ENCODE peak calls at places on chromosomes 13 and 19, in four cellular contexts. M is HepG2, N is GM12878, B is K562. L is an unnamed sample.

GRCh38 chr13:29547135-29547534 is 48.4 kb downstream of the SLC7A1 start:
- DNase-seq in N (no peak), B (no peak), M (no peak), L (no peak)

GRCh38 chr13:40187324-40187795 is 479.1 kb downstream of the FOXO1 start:
- DNase-seq in M (no peak), B (no peak), N (no peak), L (peak)

GRCh38 chr13:27415116-27415515 is 9.3 kb upstream of the GTF3A start:
- DNase-seq in N (no peak), B (no peak), M (no peak), L (no peak)

GRCh38 chr19:34560229-34560628 is 78.7 kb downstream of the WTIP start:
- DNase-seq in M (no peak), B (no peak), N (no peak), L (no peak)

GRCh38 chr13:27006519-27007161 is 165.0 kb downstream of the USP12 start:
- DNase-seq in B (no peak), M (no peak), N (no peak), L (peak)

GRCh38 chr13:103866041-103866440 is 799.8 kb upstream of the SLC10A2 start:
- DNase-seq in N (no peak), B (no peak), M (no peak), L (no peak)

GRCh38 chr19:16861875-16862274 is 26.9 kb upstream of the F2RL3 start:
- DNase-seq in B (no peak), N (no peak), M (no peak), L (no peak)

GRCh38 chr13:77510156-77510555 is 25.4 kb upstream of the SCEL start:
- DNase-seq in M (no peak), N (no peak), B (no peak), L (no peak)

GRCh38 chr13:113974304-113975281 is 717 bp upstream of the C13orf46 start:
- DNase-seq in M (no peak), N (no peak), B (no peak), L (no peak)

GRCh38 chr19:14519860-14520407 is 1.7 kb upstream of the DNAJB1 start:
- DNase-seq in N (no peak), B (no peak), M (peak), L (no peak)

GRCh38 chr13:110329798-110330461 is 22.8 kb downstream of the COL4A2 start:
- DNase-seq in M (no peak), B (no peak), N (no peak), L (no peak)

GRCh38 chr13:98976941-98977340 is 923 bp downstream of the DOCK9 start:
- DNase-seq in B (no peak), N (no peak), M (no peak), L (no peak)

GRCh38 chr19:48991823-48992570 is 1.1 kb downstream of the GYS1 start:
- DNase-seq in N (no peak), B (peak), M (no peak), L (peak)

GRCh38 chr19:39224910-39225309 is 19.9 kb downstream of the IFNL3 start:
- DNase-seq in B (no peak), N (no peak), M (peak), L (no peak)

GRCh38 chr13:40181203-40181845 is 485.1 kb downstream of the FOXO1 start:
- DNase-seq in N (no peak), B (peak), M (peak), L (peak)

GRCh38 chr13:57716295-57716694 is 84.8 kb downstream of the PCDH17 start:
- DNase-seq in N (no peak), M (peak), B (no peak), L (no peak)

GRCh38 chr19:518292-519231 is 11.3 kb downstream of the TPGS1 start:
- DNase-seq in B (peak), M (no peak), N (no peak), L (no peak)

GRCh38 chr19:14375055-14375581 is 6.1 kb upstream of the ADGRE5 start:
- DNase-seq in B (peak), M (no peak), N (no peak), L (no peak)

GRCh38 chr19:48752511-48753365 is at the start of gene FUT1:
- DNase-seq in M (no peak), N (no peak), B (peak), L (no peak)

GRCh38 chr19:39197808-39198207 is 1.0 kb downstream of the NCCRP1 start:
- DNase-seq in B (no peak), N (no peak), M (no peak), L (no peak)

GRCh38 chr19:3350014-3350663 is 16.2 kb upstream of the NFIC start:
- DNase-seq in M (peak), N (no peak), B (no peak), L (no peak)

GRCh38 chr13:41273806-41274441 is 10.5 kb upstream of the MTRF1 start:
- DNase-seq in B (no peak), M (no peak), N (no peak), L (no peak)

GRCh38 chr19:48318286-48318987 is 6.9 kb upstream of the EMP3 start:
- DNase-seq in M (no peak), N (no peak), B (no peak), L (no peak)

GRCh38 chr13:98445340-98446233 is 131.3 kb downstream of the STK24 start:
- DNase-seq in B (peak), N (peak), M (peak), L (peak)

GRCh38 chr13:57629821-57630235 is 1.7 kb upstream of the PCDH17 start:
- DNase-seq in N (no peak), M (no peak), B (peak), L (peak)

GRCh38 chr13:110345266-110345665 is 38.2 kb downstream of the COL4A2 start:
- DNase-seq in B (no peak), N (no peak), M (no peak), L (no peak)

GRCh38 chr13:104614746-104615145 is 1548.5 kb upstream of the SLC10A2 start:
- DNase-seq in B (no peak), N (no peak), M (no peak), L (no peak)

GRCh38 chr19:38030681-38031422 is 123.8 kb downstream of the SIPA1L3 start:
- DNase-seq in N (no peak), B (no peak), M (no peak), L (no peak)

GRCh38 chr19:7685546-7686445 is 5.2 kb downstream of the TRAPPC5 start:
- DNase-seq in M (no peak), N (no peak), B (no peak), L (no peak)

GRCh38 chr19:49497047-49497789 is 984 bp downstream of the RPS11 start:
- DNase-seq in M (no peak), N (no peak), B (peak), L (no peak)

GRCh38 chr13:33219926-33220325 is 65.6 kb downstream of the STARD13 start:
- DNase-seq in B (no peak), M (no peak), N (no peak), L (no peak)

GRCh38 chr13:33227927-33228644 is 57.5 kb downstream of the STARD13 start:
- DNase-seq in M (no peak), N (no peak), B (no peak), L (no peak)

GRCh38 chr13:33224191-33224590 is 61.4 kb downstream of the STARD13 start:
- DNase-seq in N (no peak), M (no peak), B (no peak), L (no peak)

GRCh38 chr13:33228645-33229445 is 56.7 kb downstream of the STARD13 start:
- DNase-seq in N (no peak), M (peak), B (peak), L (peak)

DNA sequence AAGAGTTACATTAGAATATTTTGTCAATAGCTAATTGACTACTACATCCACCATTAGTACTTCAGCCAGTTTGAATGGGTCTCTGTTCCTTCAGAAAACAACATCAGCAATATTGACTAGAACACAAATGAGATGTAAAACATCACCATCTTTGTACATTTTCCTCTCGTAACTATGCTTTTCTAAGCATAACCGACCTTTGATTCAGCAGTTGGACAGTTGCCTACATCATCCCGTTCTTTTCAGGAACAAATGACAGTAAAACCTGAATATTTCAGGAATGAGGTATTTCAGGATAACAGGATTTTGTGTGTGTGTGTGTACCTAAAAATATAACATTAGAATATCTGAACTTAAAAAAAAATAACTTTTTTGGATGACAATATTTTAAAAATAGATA is 60.9 kb downstream of the STARD13 start:
- DNase-seq in M (no peak), B (no peak), N (no peak), L (no peak)
- TF ChIP-seq BHLHE40 in M (no peak), B (no peak), N (no peak), L (no peak)

DNA sequence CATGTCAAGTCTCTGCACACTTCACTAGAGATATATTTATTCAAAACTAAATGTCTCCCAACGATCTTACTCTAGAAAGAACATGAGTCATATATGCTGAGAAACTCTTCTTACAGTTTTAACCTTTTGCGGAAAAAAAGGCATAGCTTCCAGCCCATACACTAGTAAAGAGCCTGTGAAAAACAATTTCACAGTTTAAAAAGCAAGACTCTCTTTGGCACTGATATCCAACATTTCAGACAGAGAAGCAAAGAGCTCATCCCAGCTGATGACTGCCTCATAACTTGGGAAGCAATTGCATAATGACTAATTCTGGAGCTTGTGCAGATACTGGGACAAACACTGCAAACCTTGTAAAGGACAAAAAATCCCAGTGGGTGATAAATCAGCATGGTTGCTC is 88.0 kb downstream of the ENOX1 start:
- DNase-seq in B (no peak), N (no peak), M (no peak), L (no peak)
- TF ChIP-seq TARDBP in B (no peak), N (no peak), M (no peak), L (no peak)

DNA sequence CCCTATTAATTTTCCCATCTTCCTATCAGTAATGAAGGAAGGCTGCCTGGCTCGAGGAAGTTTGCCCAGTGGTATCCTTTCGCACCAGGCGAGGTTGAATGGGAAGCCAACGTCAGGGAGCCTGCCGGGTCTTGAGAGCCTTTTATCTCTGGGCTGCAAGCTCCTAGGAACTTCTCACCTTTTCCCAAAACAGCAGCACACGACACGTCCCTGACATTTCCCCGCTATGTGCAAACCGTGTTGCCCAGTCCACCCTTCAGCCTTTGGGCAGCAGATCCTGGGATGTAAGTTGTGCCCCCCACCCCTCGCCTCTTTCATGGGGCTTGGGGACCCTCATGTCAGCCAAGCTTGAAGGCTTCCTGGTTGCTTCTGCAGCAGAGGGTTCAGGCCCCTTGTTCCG is 179.1 kb downstream of the ZNF536 start:
- DNase-seq in B (no peak), N (no peak), M (no peak), L (no peak)
- TF ChIP-seq BHLHE40 in B (no peak), N (no peak), M (no peak), L (no peak)

GRCh38 chr13:50241479-50241878 is 226.2 kb downstream of the KCNRG start:
- DNase-seq in M (peak), N (no peak), B (no peak), L (no peak)

GRCh38 chr13:50248537-50249521 is 233.6 kb downstream of the KCNRG start:
- DNase-seq in M (no peak), N (no peak), B (no peak), L (no peak)

GRCh38 chr13:50243926-50244325 is 228.7 kb downstream of the KCNRG start:
- DNase-seq in N (no peak), B (no peak), M (no peak), L (no peak)

GRCh38 chr13:50244355-50244912 is 229.2 kb downstream of the KCNRG start:
- DNase-seq in M (peak), B (no peak), N (no peak), L (no peak)

GRCh38 chr13:50244913-50245574 is 229.8 kb downstream of the KCNRG start:
- DNase-seq in M (peak), N (peak), B (peak), L (no peak)
- TF ChIP-seq TARDBP in M (peak), N (peak), B (no peak), L (no peak)

GRCh38 chr19:13169769-13170168 is 19.6 kb downstream of the IER2 start:
- DNase-seq in N (no peak), M (no peak), B (peak), L (peak)
- TF ChIP-seq BHLHE40 in N (no peak), M (no peak), B (no peak), L (no peak)

GRCh38 chr19:30044273-30045259 is 102.5 kb downstream of the URI1 start:
- DNase-seq in B (no peak), M (no peak), N (no peak), L (no peak)

GRCh38 chr19:30049226-30049625 is 107.2 kb downstream of the URI1 start:
- DNase-seq in B (no peak), M (no peak), N (no peak), L (no peak)

GRCh38 chr19:30049844-30050667 is 108.0 kb downstream of the URI1 start:
- DNase-seq in N (no peak), B (no peak), M (no peak), L (no peak)

GRCh38 chr19:30047355-30047895 is 105.4 kb downstream of the URI1 start:
- DNase-seq in N (no peak), B (no peak), M (no peak), L (no peak)

DNA sequence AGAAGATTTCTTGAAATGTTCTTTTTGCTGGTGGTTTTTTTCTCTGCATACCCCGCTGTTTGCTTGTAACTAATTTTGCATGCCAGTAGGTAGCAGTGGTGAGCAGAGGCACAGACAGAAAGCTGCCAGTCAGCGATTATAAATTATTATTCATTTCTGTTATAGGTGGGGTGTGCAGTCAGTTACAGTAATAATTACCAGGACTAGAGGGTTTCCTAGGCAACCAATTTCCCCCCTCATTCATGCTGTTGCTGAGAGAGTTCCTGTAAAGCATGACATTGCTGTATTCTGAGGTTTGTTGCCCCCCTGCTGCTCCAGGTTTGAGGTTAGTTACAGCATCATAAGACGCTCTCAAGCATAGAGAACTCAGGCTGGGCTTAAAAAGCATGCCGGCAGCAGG is 104.5 kb downstream of the URI1 start:
- DNase-seq in N (peak), M (no peak), B (no peak), L (no peak)
- TF ChIP-seq TARDBP in N (no peak), M (no peak), B (no peak), L (no peak)